ENCODE peak calls at places on chromosomes 6 and 20, in ten cellular contexts. Y is AG09309, J is AG10803, N is cardiac muscle cell, O is fibroblast of mammary gland, T is dorsolateral prefrontal cortex, H is upper lobe of right lung, L is fibroblast of pulmonary artery, S is OCI-LY7, C is ascending aorta. X is an unnamed sample.

GRCh38 chr20:47576516-47577033 is 74.9 kb downstream of the NCOA3 start:
- DNase-seq in O (peak; percentile 85), L (peak; percentile 85), J (peak; percentile 54), C (no peak), S (peak; percentile 72), T (no peak), H (no peak), Y (no peak), N (peak; percentile 92), X (peak; percentile 74)

GRCh38 chr6:63783096-63783495 is 147.5 kb downstream of the PHF3 start:
- DNase-seq in O (no peak), T (no peak), N (no peak), S (no peak), C (no peak), J (no peak), Y (no peak), L (no peak), H (no peak), X (no peak)

GRCh38 chr20:64222851-64223525 is 32.6 kb upstream of the PCMTD2 start:
- DNase-seq in H (no peak), C (no peak), N (no peak), Y (no peak), O (no peak), L (no peak), J (no peak), S (no peak), T (no peak), X (no peak)

GRCh38 chr6:1825277-1825676 is 215.6 kb downstream of the FOXC1 start:
- DNase-seq in H (no peak), T (no peak), J (no peak), N (no peak), L (no peak), O (no peak), C (no peak), S (peak; percentile 19), Y (no peak), X (no peak)

GRCh38 chr6:111605100-111605748 is 454 bp downstream of the TRAF3IP2 start:
- DNase-seq in C (no peak), J (peak; percentile 97), H (peak; percentile 82), N (peak; percentile 69), T (no peak), L (peak; percentile 97), Y (peak; percentile 90), O (peak; percentile 98), S (peak; percentile 68), X (peak; percentile 97)

GRCh38 chr6:168407842-168408241 is 33.1 kb upstream of the SMOC2 start:
- DNase-seq in H (no peak), L (no peak), S (no peak), C (no peak), N (no peak), O (no peak), J (no peak), T (no peak), Y (no peak), X (no peak)

GRCh38 chr20:63979549-63980316 is at the start of gene SAMD10:
- DNase-seq in S (peak; percentile 73), O (no peak), Y (no peak), L (no peak), N (peak; percentile 77), J (no peak), T (no peak), H (peak; percentile 83), C (no peak), X (peak; percentile 15)

GRCh38 chr6:161749576-161749975 is 475.7 kb upstream of the AGPAT4 start:
- DNase-seq in T (no peak), H (no peak), O (no peak), C (no peak), J (no peak), S (no peak), L (no peak), Y (no peak), N (no peak), X (no peak)

GRCh38 chr20:48535556-48535955 is 292.2 kb downstream of the PREX1 start:
- DNase-seq in S (no peak), C (no peak), H (no peak), N (no peak), T (no peak), O (no peak), Y (no peak), L (no peak), J (no peak), X (no peak)

GRCh38 chr6:159012201-159012600 is 12.2 kb upstream of the RSPH3 start:
- DNase-seq in H (no peak), C (no peak), T (no peak), J (peak; percentile 16), Y (no peak), L (peak; percentile 55), N (no peak), O (no peak), S (no peak), X (peak; percentile 33)

GRCh38 chr20:60748086-60748485 is 504.0 kb upstream of the CDH4 start:
- DNase-seq in S (no peak), O (no peak), Y (no peak), J (no peak), C (no peak), N (no peak), L (no peak), H (no peak), T (no peak), X (no peak)

GRCh38 chr20:60750909-60751308 is 501.2 kb upstream of the CDH4 start:
- DNase-seq in C (no peak), J (no peak), O (no peak), T (no peak), S (no peak), N (no peak), L (no peak), Y (no peak), H (no peak), X (no peak)

GRCh38 chr20:60752741-60753420 is 499.2 kb upstream of the CDH4 start:
- DNase-seq in T (no peak), O (no peak), S (no peak), C (no peak), N (no peak), J (no peak), L (no peak), H (no peak), Y (no peak), X (no peak)

GRCh38 chr20:60751826-60752225 is 500.2 kb upstream of the CDH4 start:
- DNase-seq in O (no peak), T (no peak), L (no peak), H (no peak), S (no peak), N (no peak), J (no peak), Y (no peak), C (no peak), X (no peak)

GRCh38 chr20:60749804-60750602 is 502.1 kb upstream of the CDH4 start:
- DNase-seq in H (no peak), L (no peak), O (no peak), Y (no peak), C (no peak), N (no peak), S (no peak), T (no peak), J (peak; percentile 3), X (no peak)
- TF ChIP-seq CTCF in H (no peak), L (no peak), O (no peak), Y (no peak), C (no peak), N (no peak), S (no peak), T (no peak), J (no peak), X (no peak)

GRCh38 chr6:41074692-41075436 is 2.1 kb downstream of the NFYA start:
- DNase-seq in T (no peak), J (peak; percentile 18), N (no peak), C (no peak), S (no peak), L (no peak), Y (no peak), O (peak; percentile 38), H (no peak), X (peak; percentile 36)
- H3K4me3 ChIP-seq in T (no peak overlapping the region), J (peak overlapping the region; percentile 89), N (peak overlapping the region; percentile 83), C (peak overlapping the region; percentile 86), S (peak overlapping the region; percentile 97), L (peak overlapping the region; percentile 82), Y (peak overlapping the region; percentile 89), O (peak overlapping the region; percentile 87), H (peak overlapping the region; percentile 87), X (peak overlapping the region; percentile 12)

GRCh38 chr20:39825950-39826349 is 863.1 kb downstream of the MAFB start:
- DNase-seq in N (no peak), T (no peak), L (peak; percentile 20), S (no peak), H (no peak), O (peak; percentile 50), J (peak; percentile 55), Y (no peak), C (no peak), X (no peak)

GRCh38 chr20:39825524-39825923 is 863.4 kb downstream of the DHX35 start:
- DNase-seq in T (no peak), J (no peak), Y (no peak), S (no peak), N (no peak), L (no peak), H (no peak), C (no peak), O (no peak), X (no peak)

GRCh38 chr20:39829713-39830112 is 859.3 kb downstream of the MAFB start:
- DNase-seq in H (no peak), L (no peak), S (no peak), N (no peak), Y (no peak), J (no peak), O (no peak), T (no peak), C (no peak), X (no peak)

GRCh38 chr20:39830903-39831302 is 858.1 kb downstream of the MAFB start:
- DNase-seq in O (no peak), T (no peak), C (no peak), Y (no peak), J (no peak), H (no peak), N (no peak), S (no peak), L (no peak), X (no peak)

GRCh38 chr20:39829255-39829654 is 859.8 kb downstream of the MAFB start:
- DNase-seq in L (peak; percentile 35), J (peak; percentile 11), T (no peak), N (peak; percentile 52), S (no peak), Y (no peak), O (peak; percentile 47), H (no peak), C (no peak), X (peak; percentile 27)
- TF ChIP-seq CTCF in L (peak; percentile 46), J (peak; percentile 54), T (peak; percentile 48), N (peak; percentile 65), S (peak; percentile 41), Y (peak; percentile 70), O (peak; percentile 71), H (peak; percentile 26), C (peak; percentile 26), X (peak; percentile 43)

GRCh38 chr6:47416396-47417345 is 60.9 kb upstream of the CD2AP start:
- DNase-seq in Y (no peak), H (no peak), J (no peak), C (no peak), L (no peak), T (no peak), S (no peak), O (no peak), N (no peak), X (no peak)

GRCh38 chr6:47419621-47420020 is 58.0 kb upstream of the CD2AP start:
- DNase-seq in N (no peak), C (no peak), L (no peak), T (no peak), Y (no peak), J (no peak), S (no peak), H (no peak), O (no peak), X (no peak)

GRCh38 chr6:47414517-47415167 is 62.9 kb upstream of the CD2AP start:
- DNase-seq in J (peak; percentile 51), C (no peak), O (peak; percentile 11), Y (peak; percentile 25), S (peak; percentile 60), L (peak; percentile 36), T (no peak), H (no peak), N (no peak), X (peak; percentile 52)

GRCh38 chr6:47413752-47414516 is 63.7 kb upstream of the CD2AP start:
- DNase-seq in T (no peak), H (no peak), O (peak; percentile 74), N (peak; percentile 58), Y (peak; percentile 27), L (peak; percentile 83), C (no peak), S (peak; percentile 82), J (peak; percentile 68), X (peak; percentile 82)
- H3K4me3 ChIP-seq in T (peak overlapping the region; percentile 21), H (peak overlapping the region; percentile 51), O (peak overlapping the region; percentile 28), N (no peak overlapping the region), Y (peak overlapping the region; percentile 40), L (no peak overlapping the region), C (peak overlapping the region; percentile 67), S (peak overlapping the region; percentile 64), J (peak overlapping the region; percentile 54), X (peak overlapping the region; percentile 36)

X was measured in cardiac fibroblast.